ENCODE peak calls at places on chromosomes 4 and X, in four cellular contexts. O is stimulated activated CD8-positive, alpha-beta memory T cell treated with anti-CD3 and anti-CD28 coated beads, Interleukin-7, amount 100 ng/mL, for 1 hour; Y is left cardiac atrium; A is HEK293T. K is an unnamed sample.

GRCh38 chr4:130636486-130636885 is 1540.5 kb downstream of the C4orf33 start:
- DNase-seq in Y (no peak), A (no peak), O (no peak), K (no peak)

GRCh38 chrX:154036513-154036912 is 16.8 kb upstream of the IRAK1 start:
- DNase-seq in A (no peak), O (no peak), Y (no peak), K (no peak)

GRCh38 chr4:150145090-150145949 is 67.1 kb downstream of the DCLK2 start:
- DNase-seq in O (no peak), A (peak), Y (no peak), K (no peak)

GRCh38 chrX:28586891-28587635 is at the start of gene IL1RAPL1:
- DNase-seq in Y (no peak), O (no peak), A (peak), K (no peak)

GRCh38 chr4:77021614-77022089 is 54.1 kb downstream of the CCNI start:
- DNase-seq in Y (no peak), A (no peak), O (no peak), K (no peak)

GRCh38 chr4:113849771-113850170 is 88.2 kb upstream of the CAMK2D start:
- DNase-seq in Y (peak), O (no peak), A (no peak), K (peak)

GRCh38 chr4:185394568-185395254 is 1.0 kb downstream of the LRP2BP start:
- DNase-seq in Y (no peak), A (no peak), O (no peak), K (no peak)

GRCh38 chrX:19613645-19614323 is 98.5 kb upstream of the MAP3K15 start:
- DNase-seq in O (no peak), A (no peak), Y (no peak), K (peak)

GRCh38 chr4:185201983-185202962 is 1.5 kb downstream of the CFAP97 start:
- DNase-seq in A (no peak), O (no peak), Y (peak), K (no peak)

GRCh38 chr4:36099509-36099908 is 144.8 kb downstream of the ARAP2 start:
- DNase-seq in A (no peak), Y (no peak), O (no peak), K (no peak)

GRCh38 chrX:38937926-38938325 is 136.7 kb downstream of the MID1IP1 start:
- DNase-seq in A (no peak), Y (no peak), O (no peak), K (no peak)

GRCh38 chr4:11424000-11424399 is 4.7 kb downstream of the HS3ST1 start:
- DNase-seq in O (no peak), Y (peak), A (peak), K (peak)

GRCh38 chrX:1449581-1450149 is 3.0 kb downstream of the ASMTL start:
- DNase-seq in A (no peak), O (no peak), Y (no peak), K (no peak)

GRCh38 chr4:109079731-109080130 is 222.7 kb downstream of the COL25A1 start:
- DNase-seq in O (no peak), A (no peak), Y (no peak), K (no peak)

GRCh38 chrX:52865328-52865980 is 2.4 kb downstream of the XAGE3 start:
- DNase-seq in A (no peak), Y (no peak), O (no peak), K (no peak)

GRCh38 chrX:118199997-118200396 is 83.4 kb upstream of the KLHL13 start:
- DNase-seq in Y (no peak), A (no peak), O (no peak), K (no peak)

GRCh38 chrX:143472334-143472938 is 44.8 kb downstream of the SPANXN3 start:
- DNase-seq in O (no peak), A (no peak), Y (no peak), K (no peak)

GRCh38 chrX:118724775-118725174 is 2.6 kb upstream of the IL13RA1 start:
- DNase-seq in O (no peak), A (no peak), Y (no peak), K (no peak)

GRCh38 chr4:8277356-8278008 is 7.9 kb downstream of the HTRA3 start:
- DNase-seq in A (no peak), Y (no peak), O (no peak), K (peak)

GRCh38 chr4:102139932-102140331 is 205.3 kb downstream of the SLC39A8 start:
- DNase-seq in O (no peak), A (no peak), Y (no peak), K (no peak)

GRCh38 chr4:52861171-52861873 is 795 bp upstream of the RASL11B start:
- DNase-seq in Y (no peak), A (no peak), O (no peak), K (no peak)

GRCh38 chrX:22424919-22425318 is 152.2 kb downstream of the CBLL2 start:
- DNase-seq in O (no peak), A (no peak), Y (no peak), K (no peak)

GRCh38 chr4:30641345-30641744 is 78.8 kb upstream of the PCDH7 start:
- DNase-seq in A (no peak), Y (no peak), O (no peak), K (no peak)

GRCh38 chrX:134622056-134622812 is 36.0 kb downstream of the PLAC1 start:
- DNase-seq in O (no peak), A (no peak), Y (no peak), K (peak)

GRCh38 chr4:8534129-8534528 is 46.1 kb upstream of the GPR78 start:
- DNase-seq in O (no peak), A (no peak), Y (no peak), K (no peak)

GRCh38 chrX:40006025-40007017 is 91.4 kb downstream of the BCOR start:
- DNase-seq in Y (peak), A (no peak), O (no peak), K (peak)

K was measured in left ventricle myocardium superior.